ENCODE peak calls at places on chromosomes 11 and 22, in six cellular contexts. Z, O, I, L, N and H are unnamed samples.

GRCh38 chr11:43516316-43516820 is 157.6 kb downstream of the TTC17 start:
- DNase-seq in Z (no peak), O (no peak), I (no peak), L (no peak), N (no peak), H (no peak)

GRCh38 chr22:35437038-35437437 is 37.1 kb downstream of the MCM5 start:
- DNase-seq in Z (peak; percentile 56), O (no peak), I (peak; percentile 58), L (no peak), N (no peak), H (peak; percentile 58)

GRCh38 chr22:22825213-22825593 is 62.4 kb upstream of the IGLL5 start:
- DNase-seq in Z (no peak), O (no peak), I (no peak), L (no peak), N (no peak), H (no peak)

GRCh38 chr22:48750826-48751440 is 1076.7 kb downstream of the BRD1 start:
- DNase-seq in Z (no peak), O (no peak), I (no peak), L (no peak), N (no peak), H (no peak)

GRCh38 chr11:111428113-111428876 is 49.2 kb upstream of the POU2AF1 start:
- DNase-seq in Z (no peak), O (no peak), I (no peak), L (no peak), N (no peak), H (no peak)

GRCh38 chr11:121297872-121298271 is 5.3 kb downstream of the SC5D start:
- DNase-seq in Z (no peak), O (no peak), I (no peak), L (no peak), N (no peak), H (no peak)

GRCh38 chr22:40685406-40685805 is 6.1 kb downstream of the MCHR1 start:
- DNase-seq in Z (no peak), O (no peak), I (no peak), L (no peak), N (no peak), H (no peak)

GRCh38 chr11:130068986-130069683 is 559 bp upstream of the APLP2 start:
- DNase-seq in Z (no peak), O (no peak), I (no peak), L (peak; percentile 48), N (no peak), H (no peak)

GRCh38 chr11:14029971-14030531 is 67.5 kb downstream of the SPON1 start:
- DNase-seq in Z (no peak), O (no peak), I (peak; percentile 9), L (no peak), N (no peak), H (no peak)

GRCh38 chr22:32862083-32862482 is 60.6 kb downstream of the TIMP3 start:
- DNase-seq in Z (no peak), O (no peak), I (no peak), L (no peak), N (no peak), H (no peak)

GRCh38 chr22:32864596-32864995 is 63.1 kb downstream of the TIMP3 start:
- DNase-seq in Z (no peak), O (no peak), I (no peak), L (no peak), N (no peak), H (no peak)

GRCh38 chr22:32861330-32861729 is 59.8 kb downstream of the TIMP3 start:
- DNase-seq in Z (no peak), O (no peak), I (no peak), L (no peak), N (no peak), H (no peak)

GRCh38 chr22:32864041-32864440 is 62.5 kb downstream of the TIMP3 start:
- DNase-seq in Z (no peak), O (no peak), I (no peak), L (no peak), N (no peak), H (no peak)

DNA sequence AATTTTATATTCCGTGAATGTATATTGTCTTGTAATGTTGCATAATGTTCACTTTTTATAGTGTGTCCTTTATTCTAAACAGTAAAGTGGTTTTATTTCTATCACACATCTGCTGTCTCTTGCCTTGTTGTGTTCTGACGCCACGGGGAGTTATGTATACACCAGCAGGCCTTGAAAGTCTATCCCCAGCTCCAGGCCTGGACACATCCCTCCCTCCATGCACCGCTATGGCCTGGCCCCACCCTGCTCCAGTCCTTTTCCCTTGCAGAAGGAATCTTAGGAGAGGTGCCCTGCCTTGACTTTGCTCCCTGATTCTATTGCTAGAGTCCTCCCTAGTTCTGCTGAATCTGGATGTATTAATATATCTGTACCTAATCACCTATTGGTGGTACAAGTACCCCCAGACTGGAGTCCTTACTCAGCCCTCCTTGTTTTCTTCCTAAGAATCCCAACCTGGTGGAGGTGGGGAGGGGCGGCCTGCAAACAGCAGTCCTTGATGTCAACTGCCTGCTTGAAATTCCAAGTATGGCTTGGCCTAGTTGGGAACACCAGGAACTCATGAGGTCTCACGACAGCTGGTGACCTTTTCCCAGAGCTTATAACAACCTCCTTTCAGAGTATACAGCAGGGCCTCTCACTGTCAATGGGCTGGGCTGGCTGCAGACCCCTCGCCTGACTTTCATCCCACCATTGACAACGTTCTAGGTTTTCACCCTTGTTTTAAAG is 61.6 kb downstream of the TIMP3 start:
- DNase-seq in Z (no peak), O (no peak), I (no peak), L (no peak), N (no peak), H (no peak)
- TF ChIP-seq POLR2AphosphoS5 in Z (no peak), O (no peak), I (no peak), L (no peak), N (no peak), H (no peak)

DNA sequence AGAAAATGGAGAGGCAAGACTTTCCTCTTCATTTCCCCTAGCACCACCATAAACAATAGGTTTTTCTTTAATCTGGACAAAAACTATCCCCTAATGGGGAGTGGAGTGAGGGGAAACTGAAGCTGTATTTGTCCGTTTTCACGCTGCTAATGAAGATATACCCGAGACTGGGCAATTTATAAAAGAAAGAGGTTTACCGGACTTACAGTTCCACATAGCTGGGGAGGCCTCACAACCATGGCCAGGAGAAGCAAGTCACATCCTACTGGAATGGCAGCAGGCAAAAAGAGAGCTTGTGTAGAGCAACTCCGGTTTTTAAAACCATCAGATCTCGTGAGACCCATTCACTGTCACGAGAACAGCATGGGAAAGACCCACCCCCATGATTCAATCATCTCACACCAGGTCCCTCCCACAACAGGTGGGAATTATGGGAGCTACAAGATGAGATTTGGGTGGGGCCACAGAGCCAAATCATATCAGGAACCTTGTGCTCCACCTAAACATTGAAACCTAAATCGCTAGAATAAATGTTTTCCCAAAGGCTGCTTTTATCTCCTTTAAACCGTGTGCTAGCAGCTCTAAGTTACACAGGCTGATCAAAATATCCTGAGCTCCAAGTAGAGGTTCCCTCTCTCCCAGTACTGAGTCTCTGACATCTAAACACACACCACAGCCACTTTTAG is 4.3 kb downstream of the UBQLN3 start:
- DNase-seq in Z (no peak), O (no peak), I (peak; percentile 90), L (no peak), N (no peak), H (no peak)
- TF ChIP-seq TAF1 in Z (no peak), O (no peak), I (peak; percentile 99), L (no peak), N (no peak), H (no peak)

GRCh38 chr11:74449369-74449931 is 17.9 kb downstream of the KCNE3 start:
- DNase-seq in Z (no peak), O (peak; percentile 52), I (peak; percentile 81), L (no peak), N (peak; percentile 28), H (no peak)
- TF ChIP-seq POLR2A in Z (no peak), O (no peak), I (no peak), L (no peak), N (no peak), H (no peak)

DNA sequence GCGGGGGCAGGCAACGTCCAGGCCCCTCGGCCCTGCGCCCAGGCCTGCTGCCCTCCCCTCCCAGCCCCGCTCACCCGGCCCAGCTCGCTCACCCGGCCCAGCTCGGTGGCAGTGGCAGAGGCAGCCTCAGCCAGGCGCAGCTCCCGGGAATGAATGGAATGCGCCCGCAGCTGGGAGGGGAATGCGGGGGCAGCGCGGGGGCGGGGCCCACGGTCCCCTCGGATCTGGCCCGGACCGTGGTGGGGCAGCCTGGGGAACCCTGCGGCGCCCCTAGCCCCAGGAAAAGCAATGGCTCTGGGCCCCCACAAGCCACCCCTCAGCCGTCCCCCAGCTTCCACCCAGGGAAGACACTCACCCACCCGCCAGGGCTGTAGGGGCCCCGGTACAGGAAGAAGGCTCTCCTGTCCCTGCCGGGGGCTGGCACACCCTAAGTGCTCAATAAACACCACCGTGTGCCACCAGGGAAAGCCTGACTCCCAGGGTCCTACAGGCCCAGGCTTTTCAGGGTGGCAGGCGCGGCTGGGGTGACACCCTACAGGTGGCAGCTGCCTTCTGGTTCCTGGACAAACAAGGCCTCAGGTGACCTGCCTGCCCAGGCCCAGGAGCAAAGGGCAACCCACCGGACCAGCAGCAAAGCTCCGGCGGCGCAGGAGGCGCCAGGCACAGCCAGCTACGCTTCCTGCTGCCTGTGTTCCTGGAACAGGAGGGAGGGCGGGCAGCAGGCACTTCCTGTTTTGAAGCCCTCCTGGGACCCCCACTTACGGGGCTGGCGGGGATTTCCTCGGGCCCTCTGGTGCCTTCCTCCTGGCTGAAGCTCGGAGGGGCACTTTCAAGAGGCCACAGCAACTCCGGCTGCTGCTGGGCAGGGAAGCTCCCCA is 13.8 kb downstream of the PLXNB2 start:
- DNase-seq in Z (no peak), O (peak; percentile 87), I (no peak), L (no peak), N (no peak), H (no peak)
- TF ChIP-seq POLR2AphosphoS5 in Z (peak; percentile 22), O (peak; percentile 42), I (no peak), L (no peak), N (no peak), H (no peak)

DNA sequence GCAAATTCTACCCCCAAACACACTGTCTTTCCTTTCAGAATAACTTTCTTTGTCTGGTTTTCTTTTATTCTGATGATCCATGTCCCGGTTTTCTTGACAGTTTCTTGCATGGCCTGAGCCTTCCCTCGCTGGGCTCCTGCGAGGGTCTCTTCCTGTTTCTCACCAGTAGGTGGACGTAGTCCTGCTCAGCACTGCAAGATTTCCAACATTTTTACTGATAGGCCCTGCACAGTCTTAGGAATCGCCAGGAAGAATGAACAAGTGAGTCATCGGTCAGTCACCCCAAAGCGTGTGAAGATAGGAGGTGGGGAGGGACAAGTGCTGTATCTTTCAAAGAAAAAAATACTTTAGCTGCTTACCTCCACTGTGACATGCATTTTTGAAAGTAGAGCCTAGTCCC is 16.9 kb upstream of the KIRREL3 start:
- DNase-seq in Z (no peak), O (no peak), I (peak; percentile 34), L (no peak), N (no peak), H (no peak)
- TF ChIP-seq TAF1 in Z (no peak), O (no peak), I (no peak), L (no peak), N (no peak), H (no peak)